ENCODE peak calls at places on chromosomes 16 and 17, in five cellular contexts. J, A, R, P and L are unnamed samples.

GRCh38 chr17:11499881-11500280 is 98.4 kb upstream of the DNAH9 start:
- DNase-seq in J (no peak), A (no peak), R (no peak), P (no peak), L (no peak)

GRCh38 chr17:78484300-78485159 is 92.7 kb downstream of the DNAH17 start:
- DNase-seq in J (peak), A (no peak), R (no peak), P (peak), L (peak)

GRCh38 chr17:82702161-82702932 is 3.8 kb upstream of the RAB40B start:
- DNase-seq in J (no peak), A (no peak), R (no peak), P (no peak), L (no peak)

GRCh38 chr16:82183004-82183397 is 13.0 kb upstream of the MPHOSPH6 start:
- DNase-seq in J (no peak), A (no peak), R (no peak), P (peak), L (no peak)

GRCh38 chr17:36525113-36525512 is 9.6 kb downstream of the MYO19 start:
- DNase-seq in J (no peak), A (no peak), R (no peak), P (peak), L (no peak)

GRCh38 chr17:285751-286422 is 66.7 kb downstream of the RPH3AL start:
- DNase-seq in J (no peak), A (no peak), R (no peak), P (no peak), L (no peak)

GRCh38 chr17:76816590-76817135 is 51.5 kb upstream of the MGAT5B start:
- DNase-seq in J (peak), A (peak), R (no peak), P (peak), L (no peak)

GRCh38 chr17:29149431-29150064 is 30.6 kb downstream of the MYO18A start:
- DNase-seq in J (no peak), A (no peak), R (no peak), P (peak), L (no peak)

GRCh38 chr17:7634384-7634783 is 4.4 kb downstream of the SHBG start:
- DNase-seq in J (no peak), A (no peak), R (no peak), P (peak), L (no peak)

GRCh38 chr16:59339871-59340270 is 605.8 kb upstream of the GOT2 start:
- DNase-seq in J (no peak), A (no peak), R (no peak), P (no peak), L (no peak)

GRCh38 chr17:17783121-17783824 is 53.5 kb downstream of the SREBF1 start:
- DNase-seq in J (no peak), A (no peak), R (no peak), P (peak), L (peak)

GRCh38 chr17:73267648-73268537 is 6.2 kb upstream of the CPSF4L start:
- DNase-seq in J (no peak), A (no peak), R (no peak), P (no peak), L (no peak)

GRCh38 chr17:82864721-82865240 is 25.0 kb upstream of the ZNF750 start:
- DNase-seq in J (no peak), A (no peak), R (no peak), P (no peak), L (no peak)

GRCh38 chr16:79607587-79607986 is 7.0 kb upstream of the MAF start:
- DNase-seq in J (no peak), A (no peak), R (no peak), P (peak), L (no peak)

GRCh38 chr16:49855280-49855821 is 561 bp downstream of the ZNF423 start:
- DNase-seq in J (peak), A (no peak), R (peak), P (peak), L (peak)

GRCh38 chr17:12958786-12959185 is 59.0 kb downstream of the ELAC2 start:
- DNase-seq in J (no peak), A (peak), R (no peak), P (peak), L (no peak)

GRCh38 chr17:19979917-19980770 is 2.5 kb upstream of the AKAP10 start:
- DNase-seq in J (no peak), A (no peak), R (no peak), P (peak), L (no peak)

GRCh38 chr17:75783069-75783783 is 1.4 kb upstream of the UNK start:
- DNase-seq in J (no peak), A (no peak), R (peak), P (peak), L (no peak)

GRCh38 chr16:56781565-56781964 is 51.6 kb downstream of the NUP93 start:
- DNase-seq in J (no peak), A (no peak), R (no peak), P (no peak), L (no peak)

GRCh38 chr16:49455991-49456745 is 82.6 kb downstream of the C16orf78 start:
- DNase-seq in J (no peak), A (no peak), R (no peak), P (no peak), L (no peak)